ENCODE peak calls at places on chromosomes 12 and 14, in ten cellular contexts. U is ascending aorta, H is H9, I is GM13977, V is AG09309, E is neural crest cell, F is A549, J is GM20000, O is keratinocyte, K is AG10803. T is an unnamed sample.

GRCh38 chr14:70641548-70642312 is at the start of gene TTC9:
- DNase-seq in U (no peak), H (peak; percentile 47), I (peak; percentile 68), V (no peak), E (peak; percentile 26), F (peak; percentile 52), J (peak; percentile 71), O (no peak), K (no peak), T (peak; percentile 68)

GRCh38 chr12:111024205-111024794 is 103.9 kb upstream of the MYL2 start:
- DNase-seq in U (no peak), H (peak; percentile 78), I (peak; percentile 78), V (no peak), E (peak; percentile 70), F (peak; percentile 85), J (peak; percentile 81), O (no peak), K (peak; percentile 3), T (peak; percentile 81)

GRCh38 chr14:83975435-83976222 is 1554.3 kb upstream of the FLRT2 start:
- DNase-seq in U (no peak), H (peak; percentile 32), I (no peak), V (no peak), E (no peak), F (no peak), J (no peak), O (no peak), K (no peak), T (peak; percentile 12)

GRCh38 chr12:49358548-49359141 is 8.6 kb upstream of the SPATS2 start:
- DNase-seq in U (no peak), H (peak; percentile 83), I (peak; percentile 79), V (no peak), E (peak; percentile 57), F (peak; percentile 80), J (peak; percentile 79), O (no peak), K (peak; percentile 51), T (peak; percentile 52)

GRCh38 chr12:42162940-42163339 is 18.3 kb upstream of the GXYLT1 start:
- DNase-seq in U (no peak), H (no peak), I (no peak), V (no peak), E (no peak), F (no peak), J (no peak), O (no peak), K (no peak), T (no peak)

GRCh38 chr12:110765144-110765543 is 22.5 kb upstream of the PPP1CC start:
- DNase-seq in U (no peak), H (no peak), I (no peak), V (no peak), E (no peak), F (no peak), J (no peak), O (no peak), K (no peak), T (no peak)

GRCh38 chr14:64634558-64634957 is 69.7 kb upstream of the PLEKHG3 start:
- DNase-seq in U (no peak), H (no peak), I (no peak), V (no peak), E (no peak), F (no peak), J (no peak), O (no peak), K (no peak), T (no peak)

GRCh38 chr12:79737875-79738718 is 47.3 kb upstream of the PAWR start:
- DNase-seq in U (no peak), H (no peak), I (peak; percentile 50), V (peak; percentile 29), E (peak; percentile 32), F (peak; percentile 52), J (peak; percentile 57), O (peak; percentile 33), K (peak; percentile 59), T (peak; percentile 28)

GRCh38 chr12:124036117-124037109 is 63.4 kb downstream of the ZNF664 start:
- DNase-seq in U (no peak), H (no peak), I (peak; percentile 77), V (no peak), E (peak; percentile 52), F (peak; percentile 56), J (peak; percentile 73), O (no peak), K (peak; percentile 50), T (peak; percentile 51)

GRCh38 chr12:54300732-54301427 is at the start of gene NFE2:
- DNase-seq in U (no peak), H (peak; percentile 93), I (peak; percentile 27), V (no peak), E (peak; percentile 53), F (peak; percentile 63), J (no peak), O (no peak), K (peak; percentile 62), T (peak; percentile 87)

GRCh38 chr12:26953447-26953846 is 15.2 kb downstream of the FGFR1OP2 start:
- DNase-seq in U (peak; percentile 23), H (no peak), I (no peak), V (no peak), E (no peak), F (no peak), J (no peak), O (no peak), K (peak; percentile 40), T (no peak)

GRCh38 chr12:120971299-120972180 is 6.8 kb upstream of the HNF1A start:
- DNase-seq in U (no peak), H (no peak), I (peak; percentile 80), V (peak; percentile 25), E (peak; percentile 12), F (peak; percentile 78), J (peak; percentile 82), O (peak; percentile 13), K (peak; percentile 60), T (no peak)

GRCh38 chr14:56549721-56550120 is 29.9 kb upstream of the TMEM260 start:
- DNase-seq in U (no peak), H (no peak), I (no peak), V (no peak), E (no peak), F (no peak), J (no peak), O (no peak), K (no peak), T (no peak)

GRCh38 chr12:115922952-115923564 is 354.4 kb downstream of the MED13L start:
- DNase-seq in U (no peak), H (no peak), I (peak; percentile 48), V (no peak), E (no peak), F (peak; percentile 40), J (no peak), O (no peak), K (no peak), T (no peak)
- TF ChIP-seq CTCF in U (no peak), H (peak; percentile 56), I (peak; percentile 39), V (peak; percentile 15), E (peak; percentile 50), F (peak; percentile 37), J (peak; percentile 8), O (no peak), K (peak; percentile 18), T (no peak)

GRCh38 chr12:108562348-108563134 is at the start of gene ISCU:
- DNase-seq in U (peak; percentile 79), H (peak; percentile 99), I (peak; percentile 96), V (peak; percentile 80), E (peak; percentile 99), F (peak; percentile 93), J (peak; percentile 94), O (peak; percentile 72), K (peak; percentile 94), T (peak; percentile 99)

GRCh38 chr12:108560321-108560721 is 652 bp downstream of the SART3 start:
- DNase-seq in U (no peak), H (no peak), I (no peak), V (peak; percentile 50), E (no peak), F (no peak), J (no peak), O (no peak), K (peak; percentile 82), T (no peak)

GRCh38 chr12:108561852-108562347 is 496 bp upstream of the ISCU start:
- DNase-seq in U (no peak), H (no peak), I (no peak), V (no peak), E (no peak), F (no peak), J (no peak), O (no peak), K (no peak), T (no peak)

GRCh38 chr12:108559748-108560147 is 1.2 kb downstream of the SART3 start:
- DNase-seq in U (no peak), H (no peak), I (no peak), V (no peak), E (no peak), F (no peak), J (no peak), O (no peak), K (no peak), T (no peak)

DNA sequence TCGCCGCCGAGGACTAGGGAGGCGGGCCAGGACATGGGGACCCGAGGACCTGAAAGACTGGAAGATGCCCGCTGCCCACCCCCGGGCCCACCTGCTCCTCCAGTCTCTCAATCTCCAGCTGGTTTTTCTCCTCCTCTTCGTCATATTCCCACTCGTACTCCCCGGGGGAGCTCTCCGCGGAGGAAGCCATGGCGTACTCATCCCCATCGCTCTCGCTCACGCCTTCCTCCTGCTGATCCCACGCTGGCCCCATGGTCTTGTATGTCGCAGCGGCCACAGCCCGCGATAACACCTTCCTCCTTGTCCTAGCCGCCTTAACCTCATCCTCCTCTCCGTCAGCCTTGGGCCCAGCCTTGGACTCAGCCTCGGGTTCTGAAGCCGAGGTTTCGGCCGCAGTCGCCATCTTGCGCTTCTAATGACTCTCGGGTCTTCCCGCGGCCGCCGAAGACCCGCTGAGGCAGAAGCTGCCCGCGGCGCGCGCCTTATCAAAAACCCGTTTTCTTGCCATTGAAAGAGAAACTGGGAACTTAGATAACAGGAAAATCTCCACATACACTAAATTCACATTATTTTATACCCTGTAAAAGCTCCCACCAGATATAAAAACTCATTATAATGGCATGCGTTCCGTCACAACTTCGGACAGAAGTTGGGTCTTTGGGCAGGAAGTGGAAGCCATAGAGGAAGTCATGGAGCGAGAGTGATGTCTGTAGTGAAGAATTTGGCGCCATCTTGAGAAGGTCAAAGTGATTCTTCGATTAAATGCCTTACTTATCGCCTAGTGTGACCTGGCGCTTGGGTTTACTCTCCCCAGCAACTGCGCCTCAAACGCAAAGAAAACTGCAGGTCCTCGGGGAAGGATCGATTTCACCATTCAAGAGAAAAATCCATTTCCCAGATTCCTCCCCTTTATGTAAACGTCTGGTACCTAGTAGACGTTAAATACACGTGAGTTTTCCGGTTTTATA is at the start of gene SART3:
- DNase-seq in U (peak; percentile 29), H (peak; percentile 82), I (peak; percentile 83), V (peak; percentile 58), E (peak; percentile 72), F (peak; percentile 92), J (peak; percentile 79), O (peak; percentile 32), K (peak; percentile 88), T (peak; percentile 78)
- TF ChIP-seq CTCF in U (no peak), H (no peak), I (no peak), V (no peak), E (no peak), F (no peak), J (no peak), O (no peak), K (no peak), T (no peak)

GRCh38 chr14:74048291-74048690 is 29.1 kb downstream of the BBOF1 start:
- DNase-seq in U (no peak), H (peak; percentile 51), I (no peak), V (no peak), E (no peak), F (peak; percentile 24), J (no peak), O (peak; percentile 23), K (no peak), T (no peak)
- TF ChIP-seq CTCF in U (no peak), H (peak; percentile 56), I (no peak), V (no peak), E (no peak), F (no peak), J (no peak), O (peak; percentile 34), K (no peak), T (no peak)

GRCh38 chr12:7716391-7716790 is 5.2 kb downstream of the DPPA3 start:
- DNase-seq in U (no peak), H (no peak), I (no peak), V (no peak), E (no peak), F (peak; percentile 38), J (peak; percentile 33), O (no peak), K (peak; percentile 20), T (no peak)
- TF ChIP-seq CTCF in U (no peak), H (peak; percentile 73), I (peak; percentile 7), V (no peak), E (no peak), F (peak; percentile 47), J (peak; percentile 4), O (peak; percentile 28), K (peak; percentile 31), T (no peak)

T was measured in nephron progenitor cell.